ENCODE peak calls at places on chromosomes 16 and 17, in four cellular contexts. Z is omental fat pad, T is fibroblast of the aortic adventitia, G is putamen. B is an unnamed sample.

GRCh38 chr17:32673964-32674363 is 187.2 kb downstream of the CDK5R1 start:
- DNase-seq in Z (no peak), T (no peak), G (peak; percentile 33), B (no peak)

GRCh38 chr16:12186774-12187335 is 210.3 kb downstream of the SNX29 start:
- DNase-seq in Z (no peak), T (peak; percentile 20), G (no peak), B (no peak)

GRCh38 chr17:31491794-31492171 is 100.3 kb downstream of the RAB11FIP4 start:
- DNase-seq in Z (no peak), T (no peak), G (no peak), B (no peak)

GRCh38 chr16:71542377-71542776 is 16.2 kb downstream of the CHST4 start:
- DNase-seq in Z (peak; percentile 60), T (peak; percentile 6), G (no peak), B (peak; percentile 54)

GRCh38 chr17:78692460-78693010 is 89.5 kb downstream of the CYTH1 start:
- DNase-seq in Z (no peak), T (no peak), G (no peak), B (no peak)

GRCh38 chr16:49056546-49056945 is 225.1 kb downstream of the CBLN1 start:
- DNase-seq in Z (no peak), T (no peak), G (no peak), B (no peak)

GRCh38 chr17:78591263-78591671 is 14.1 kb upstream of the DNAH17 start:
- DNase-seq in Z (no peak), T (no peak), G (no peak), B (no peak)

GRCh38 chr16:48049832-48050231 is 106.0 kb downstream of the ABCC12 start:
- DNase-seq in Z (no peak), T (no peak), G (no peak), B (no peak)

GRCh38 chr16:27234171-27234570 is 30.8 kb downstream of the KDM8 start:
- DNase-seq in Z (no peak), T (no peak), G (no peak), B (no peak)

GRCh38 chr17:74125160-74125559 is 78.3 kb upstream of the RPL38 start:
- DNase-seq in Z (no peak), T (no peak), G (no peak), B (no peak)

GRCh38 chr17:41301204-41301790 is 1.4 kb downstream of the KRTAP29-1 start:
- DNase-seq in Z (no peak), T (no peak), G (no peak), B (no peak)

GRCh38 chr16:81447383-81448101 is 2.9 kb downstream of the CMIP start:
- DNase-seq in Z (no peak), T (no peak), G (no peak), B (no peak)

GRCh38 chr17:68533887-68534700 is 21.9 kb downstream of the PRKAR1A start:
- DNase-seq in Z (no peak), T (peak; percentile 90), G (no peak), B (no peak)

GRCh38 chr16:28975158-28975603 is 603 bp downstream of the SPNS1 start:
- DNase-seq in Z (no peak), T (no peak), G (no peak), B (no peak)

GRCh38 chr17:51119415-51120356 is 982 bp downstream of the SPAG9 start:
- DNase-seq in Z (no peak), T (peak; percentile 52), G (peak; percentile 23), B (peak; percentile 32)

GRCh38 chr16:28873543-28874201 is 4.6 kb upstream of the ATP2A1 start:
- DNase-seq in Z (no peak), T (no peak), G (no peak), B (no peak)

GRCh38 chr17:42329025-42329976 is 41.0 kb downstream of the STAT5A start:
- DNase-seq in Z (no peak), T (peak; percentile 88), G (no peak), B (no peak)

GRCh38 chr16:57152096-57153093 is 33.4 kb downstream of the PSME3IP1 start:
- DNase-seq in Z (no peak), T (no peak), G (no peak), B (no peak)

GRCh38 chr17:8226536-8227237 is 16.3 kb upstream of the AURKB start:
- DNase-seq in Z (no peak), T (peak; percentile 95), G (peak; percentile 90), B (peak; percentile 87)

GRCh38 chr17:82215095-82215971 is 2.7 kb upstream of the CCDC57 start:
- DNase-seq in Z (no peak), T (no peak), G (no peak), B (no peak)

B was measured in tibial nerve.